ENCODE peak calls at places on chromosomes 3 and 15, in six cellular contexts. One of them, this sample, is unnamed. For H3K4me1 and H4K20me1, the result is how much of the 10 kb centered on the place peaks cover.

GRCh38 chr3:41601404-41601987 is 360.4 kb downstream of the ULK4 start:
- DNase-seq in HCT116: no peak
- DNase-seq in H1: no peak
- DNase-seq in K562: no peak
- DNase-seq in HepG2: no peak
- DNase-seq in SK-N-SH: no peak
- DNase-seq in this sample: no peak

GRCh38 chr15:91528811-91529210 is 324.7 kb upstream of the SLCO3A1 start:
- DNase-seq in SK-N-SH: no peak
- DNase-seq in HCT116: no peak
- DNase-seq in HepG2: no peak
- DNase-seq in K562: no peak
- DNase-seq in H1: no peak
- DNase-seq in this sample: no peak

GRCh38 chr3:41900265-41900664 is 61.6 kb downstream of the ULK4 start:
- DNase-seq in K562: no peak
- DNase-seq in HCT116: no peak
- DNase-seq in HepG2: no peak
- DNase-seq in SK-N-SH: no peak
- DNase-seq in H1: no peak
- DNase-seq in this sample: peak

GRCh38 chr15:29323557-29323956 is 53.9 kb upstream of the NSMCE3 start:
- DNase-seq in HepG2: no peak
- DNase-seq in H1: no peak
- DNase-seq in SK-N-SH: no peak
- DNase-seq in HCT116: no peak
- DNase-seq in K562: no peak
- DNase-seq in this sample: no peak

GRCh38 chr3:144948711-144949110 is 977.1 kb downstream of the DIPK2A start:
- DNase-seq in K562: no peak
- DNase-seq in H1: no peak
- DNase-seq in HepG2: no peak
- DNase-seq in SK-N-SH: no peak
- DNase-seq in HCT116: no peak
- DNase-seq in this sample: no peak

GRCh38 chr15:69807752-69808151 is 290.0 kb downstream of the TLE3 start:
- DNase-seq in HepG2: no peak
- DNase-seq in SK-N-SH: no peak
- DNase-seq in HCT116: peak
- DNase-seq in K562: no peak
- DNase-seq in H1: no peak
- DNase-seq in this sample: no peak

GRCh38 chr15:39000008-39000734 is 435.6 kb upstream of the RASGRP1 start:
- DNase-seq in HepG2: no peak
- DNase-seq in HCT116: no peak
- DNase-seq in H1: no peak
- DNase-seq in SK-N-SH: no peak
- DNase-seq in K562: no peak
- DNase-seq in this sample: no peak

GRCh38 chr3:59185586-59186381 is 136.0 kb upstream of the CFAP20DC start:
- DNase-seq in HCT116: no peak
- DNase-seq in H1: no peak
- DNase-seq in SK-N-SH: no peak
- DNase-seq in HepG2: no peak
- DNase-seq in K562: no peak
- DNase-seq in this sample: no peak

GRCh38 chr3:68878322-68878721 is 54.0 kb downstream of the TAFA4 start:
- DNase-seq in HepG2: peak
- DNase-seq in K562: peak
- DNase-seq in H1: no peak
- DNase-seq in SK-N-SH: peak
- DNase-seq in HCT116: no peak
- DNase-seq in this sample: peak

GRCh38 chr3:98188553-98188952 is 22.1 kb downstream of the OR5H15 start:
- DNase-seq in SK-N-SH: peak
- DNase-seq in HepG2: peak
- DNase-seq in K562: no peak
- DNase-seq in HCT116: peak
- DNase-seq in H1: no peak
- DNase-seq in this sample: peak

GRCh38 chr15:73624530-73624929 is 8.7 kb downstream of the NPTN start:
- DNase-seq in SK-N-SH: no peak
- DNase-seq in HCT116: no peak
- DNase-seq in H1: no peak
- DNase-seq in K562: no peak
- DNase-seq in HepG2: no peak
- DNase-seq in this sample: no peak

GRCh38 chr3:195900426-195901355 is 7.7 kb downstream of the TNK2 start:
- DNase-seq in HCT116: no peak
- DNase-seq in HepG2: peak
- DNase-seq in K562: no peak
- DNase-seq in SK-N-SH: no peak
- DNase-seq in H1: no peak
- DNase-seq in this sample: no peak

GRCh38 chr15:87144775-87145174 is 1065.1 kb downstream of the AGBL1 start:
- DNase-seq in SK-N-SH: peak
- DNase-seq in HCT116: no peak
- DNase-seq in HepG2: no peak
- DNase-seq in K562: no peak
- DNase-seq in H1: no peak
- DNase-seq in this sample: no peak

GRCh38 chr3:150725548-150725947 is 21.8 kb upstream of the ERICH6 start:
- DNase-seq in H1: no peak
- DNase-seq in HCT116: no peak
- DNase-seq in K562: no peak
- DNase-seq in HepG2: peak
- DNase-seq in SK-N-SH: no peak
- DNase-seq in this sample: no peak

GRCh38 chr3:48426401-48426909 is 3.4 kb downstream of the PLXNB1 start:
- DNase-seq in H1: no peak
- DNase-seq in HepG2: no peak
- DNase-seq in HCT116: no peak
- DNase-seq in SK-N-SH: peak
- DNase-seq in K562: no peak
- DNase-seq in this sample: no peak

GRCh38 chr15:98160236-98160635 is 199.7 kb downstream of the ARRDC4 start:
- DNase-seq in HCT116: no peak
- DNase-seq in SK-N-SH: no peak
- DNase-seq in H1: no peak
- DNase-seq in HepG2: no peak
- DNase-seq in K562: no peak
- DNase-seq in this sample: no peak

GRCh38 chr15:78638658-78639314 is 2.2 kb downstream of the CHRNB4 start:
- DNase-seq in HepG2: peak
- DNase-seq in SK-N-SH: peak
- DNase-seq in HCT116: peak
- DNase-seq in K562: peak
- DNase-seq in H1: peak
- DNase-seq in this sample: peak

GRCh38 chr15:65368646-65369045 is 9.2 kb downstream of the IGDCC3 start:
- DNase-seq in SK-N-SH: no peak
- DNase-seq in H1: no peak
- DNase-seq in K562: no peak
- DNase-seq in HCT116: no peak
- DNase-seq in HepG2: no peak
- DNase-seq in this sample: no peak

GRCh38 chr3:178536271-178537079 is at the start of gene KCNMB2:
- DNase-seq in HCT116: no peak
- DNase-seq in HepG2: no peak
- DNase-seq in H1: no peak
- DNase-seq in SK-N-SH: no peak
- DNase-seq in K562: no peak
- DNase-seq in this sample: peak

GRCh38 chr3:132660745-132661067 is 577 bp downstream of the UBA5 start:
- DNase-seq in K562: no peak
- DNase-seq in SK-N-SH: peak
- DNase-seq in H1: no peak
- DNase-seq in HepG2: no peak
- DNase-seq in HCT116: peak
- DNase-seq in this sample: peak

DNA sequence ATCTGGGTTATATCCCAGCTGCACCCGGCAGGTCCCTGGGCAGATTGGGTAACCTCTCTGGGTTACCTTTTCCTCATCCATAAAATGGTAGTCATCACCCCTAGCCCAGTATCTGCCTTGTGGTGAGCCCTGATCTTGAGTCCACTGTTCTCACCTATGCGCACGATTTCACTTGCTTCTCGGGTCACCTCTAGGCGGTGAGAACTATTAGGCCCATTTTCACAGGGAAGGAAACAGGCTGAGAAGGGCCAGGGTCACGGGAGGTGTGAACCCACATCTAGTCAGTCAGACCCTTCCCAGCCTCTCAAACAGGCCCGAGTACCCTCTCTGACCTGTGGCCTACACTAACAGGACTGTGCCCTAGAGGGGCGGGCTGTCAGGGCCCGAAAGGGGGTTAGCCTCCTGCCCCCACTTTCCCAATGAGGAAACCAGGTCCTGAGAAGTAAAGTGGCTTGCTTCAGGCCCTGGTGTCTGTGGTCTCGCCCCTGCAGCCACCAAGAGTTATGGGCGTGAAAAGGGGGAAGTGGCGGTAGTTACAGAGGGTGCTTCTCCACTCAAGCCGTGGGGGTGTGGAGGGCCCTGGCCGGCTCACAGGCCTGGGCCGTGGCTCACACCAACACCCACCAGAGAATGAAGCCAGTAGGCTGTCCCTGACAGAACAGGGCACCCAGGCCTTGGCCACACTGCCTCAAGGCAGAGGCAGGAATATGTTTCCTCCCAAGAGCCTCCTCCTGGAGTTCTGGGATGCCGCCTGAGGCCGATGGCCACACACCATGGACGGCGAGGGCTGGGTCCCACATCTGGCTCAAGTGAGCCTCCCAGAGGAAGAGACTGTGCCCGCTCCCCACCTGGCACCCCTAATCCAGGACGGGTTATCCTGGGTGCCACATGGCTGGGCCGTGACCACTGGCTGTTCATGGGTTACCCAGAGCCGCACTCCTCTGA is 19.5 kb downstream of the PSTPIP1 start:
- DNase-seq in HepG2: no peak
- DNase-seq in K562: no peak
- DNase-seq in HCT116: no peak
- DNase-seq in SK-N-SH: no peak
- DNase-seq in H1: no peak
- DNase-seq in this sample: no peak
- H3K4me1 ChIP-seq in HepG2: under half
- H3K4me1 ChIP-seq in K562: under half
- H3K4me1 ChIP-seq in HCT116: under half
- H3K4me1 ChIP-seq in SK-N-SH: under half
- H3K4me1 ChIP-seq in H1: under half
- H3K4me1 ChIP-seq in this sample: under half

DNA sequence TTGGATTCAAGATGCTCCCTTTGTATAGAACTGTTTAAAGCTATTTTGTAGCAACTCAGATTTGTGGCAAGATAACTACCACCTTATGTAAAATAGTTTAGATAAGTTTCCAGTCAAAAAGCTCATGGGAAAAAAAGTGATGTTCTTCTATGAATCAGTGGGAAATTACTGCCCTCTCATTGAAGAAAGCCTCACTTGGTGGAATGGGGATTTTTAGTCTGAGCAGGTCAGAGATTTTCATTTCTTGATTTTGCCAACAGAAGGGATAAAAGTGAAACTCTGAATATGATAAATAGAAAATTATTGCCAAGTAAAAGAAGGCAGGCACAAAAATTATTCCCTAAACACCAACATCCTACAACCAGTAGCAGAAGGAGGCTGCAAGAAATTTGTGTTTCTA is 25.8 kb upstream of the CSTA start:
- DNase-seq in HepG2: no peak
- DNase-seq in SK-N-SH: no peak
- DNase-seq in HCT116: no peak
- DNase-seq in K562: no peak
- DNase-seq in H1: no peak
- DNase-seq in this sample: no peak
- TF ChIP-seq MAX in HepG2: no peak
- TF ChIP-seq MAX in SK-N-SH: no peak
- TF ChIP-seq MAX in HCT116: no peak
- TF ChIP-seq MAX in K562: no peak
- TF ChIP-seq MAX in H1: no peak
- TF ChIP-seq MAX in this sample: no peak

DNA sequence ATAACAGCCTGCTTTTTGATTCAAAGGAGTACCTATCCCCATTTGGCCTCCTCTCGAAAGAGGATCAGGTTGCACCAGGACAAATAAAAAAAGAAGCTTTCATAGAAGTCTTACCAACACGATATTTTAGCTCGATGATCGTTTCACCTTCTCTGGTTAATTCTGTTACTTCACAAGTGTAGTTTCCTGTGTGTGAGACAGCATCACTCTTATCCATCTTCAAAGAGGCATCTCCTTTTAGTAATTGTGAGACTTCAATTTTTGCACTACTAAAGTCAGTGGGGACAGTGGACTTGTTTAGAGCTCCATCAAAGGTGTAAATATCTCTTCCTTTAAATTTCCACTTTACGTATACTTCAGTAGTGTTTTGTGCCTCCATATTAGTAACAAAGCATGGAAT is 11.0 kb downstream of the CD47 start:
- DNase-seq in K562: no peak
- DNase-seq in H1: no peak
- DNase-seq in HCT116: no peak
- DNase-seq in SK-N-SH: no peak
- DNase-seq in HepG2: no peak
- DNase-seq in this sample: no peak
- H4K20me1 ChIP-seq in K562: under half
- H4K20me1 ChIP-seq in H1: under half
- H4K20me1 ChIP-seq in HCT116: under half
- H4K20me1 ChIP-seq in SK-N-SH: under half
- H4K20me1 ChIP-seq in HepG2: under half
- H4K20me1 ChIP-seq in this sample: under half

DNA sequence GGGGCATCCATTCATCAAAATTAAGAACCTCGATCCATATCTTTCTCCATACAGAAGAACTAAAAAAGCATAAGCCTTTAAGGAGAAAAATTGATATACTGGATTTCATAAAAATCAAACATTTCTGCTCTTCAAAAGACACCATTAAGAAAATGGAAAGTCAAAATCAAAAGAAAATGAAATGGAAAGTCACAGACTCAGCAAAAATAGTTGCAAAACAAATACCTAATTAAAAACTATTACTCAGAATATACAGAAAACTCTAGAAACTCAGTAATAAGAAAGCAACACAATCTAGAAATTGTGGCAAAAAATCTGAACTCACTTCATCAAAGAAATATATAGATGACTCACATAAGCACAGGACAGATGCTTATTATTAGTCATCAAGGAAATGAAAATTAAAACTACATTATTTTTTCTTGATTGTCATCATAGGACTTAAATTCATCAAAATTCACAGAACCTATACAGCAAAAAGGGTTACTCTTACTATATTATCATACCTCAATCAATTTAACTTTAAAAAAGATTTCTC is 430.0 kb downstream of the SHQ1 start:
- DNase-seq in HepG2: no peak
- DNase-seq in HCT116: no peak
- DNase-seq in K562: no peak
- DNase-seq in H1: no peak
- DNase-seq in SK-N-SH: no peak
- DNase-seq in this sample: no peak
- H3K4me1 ChIP-seq in HepG2: half or more
- H3K4me1 ChIP-seq in HCT116: under half
- H3K4me1 ChIP-seq in K562: under half
- H3K4me1 ChIP-seq in H1: under half
- H3K4me1 ChIP-seq in SK-N-SH: under half
- H3K4me1 ChIP-seq in this sample: under half

GRCh38 chr3:180447156-180447555 is 154.8 kb upstream of the TTC14 start:
- DNase-seq in K562: no peak
- DNase-seq in HCT116: no peak
- DNase-seq in SK-N-SH: no peak
- DNase-seq in HepG2: no peak
- DNase-seq in H1: no peak
- DNase-seq in this sample: no peak
- TF ChIP-seq MAX in K562: no peak
- TF ChIP-seq MAX in HCT116: no peak
- TF ChIP-seq MAX in SK-N-SH: no peak
- TF ChIP-seq MAX in HepG2: no peak
- TF ChIP-seq MAX in H1: no peak
- TF ChIP-seq MAX in this sample: no peak